ENCODE peak calls at places on chromosomes 1 and 21, in four cellular contexts. One of them, this sample, is unnamed.

GRCh38 chr1:89809556-89809955 is 11.3 kb upstream of the LRRC8D start:
- DNase-seq in K562: no peak
- DNase-seq in esophagus muscularis mucosa: no peak
- DNase-seq in suprapubic skin: no peak
- DNase-seq in this sample: no peak

GRCh38 chr1:67682659-67683197 is 2.3 kb upstream of the GADD45A start:
- DNase-seq in esophagus muscularis mucosa: no peak
- DNase-seq in K562: peak
- DNase-seq in suprapubic skin: no peak
- DNase-seq in this sample: no peak

GRCh38 chr1:64505232-64505943 is 35.5 kb downstream of the CACHD1 start:
- DNase-seq in suprapubic skin: peak
- DNase-seq in esophagus muscularis mucosa: no peak
- DNase-seq in K562: peak
- DNase-seq in this sample: peak

GRCh38 chr21:33951276-33952178 is 35.9 kb upstream of the ATP5PO start:
- DNase-seq in suprapubic skin: no peak
- DNase-seq in esophagus muscularis mucosa: no peak
- DNase-seq in K562: no peak
- DNase-seq in this sample: no peak

GRCh38 chr1:182889997-182890396 is 50.9 kb downstream of the DHX9 start:
- DNase-seq in suprapubic skin: no peak
- DNase-seq in K562: no peak
- DNase-seq in esophagus muscularis mucosa: no peak
- DNase-seq in this sample: no peak

GRCh38 chr1:91026777-91027176 is 4.9 kb upstream of the ZNF644 start:
- DNase-seq in suprapubic skin: no peak
- DNase-seq in esophagus muscularis mucosa: no peak
- DNase-seq in K562: no peak
- DNase-seq in this sample: no peak

GRCh38 chr1:41639332-41639936 is 155.0 kb upstream of the EDN2 start:
- DNase-seq in K562: no peak
- DNase-seq in suprapubic skin: no peak
- DNase-seq in esophagus muscularis mucosa: no peak
- DNase-seq in this sample: no peak

GRCh38 chr1:52552236-52552504 is 722 bp downstream of the TUT4 start:
- DNase-seq in suprapubic skin: peak
- DNase-seq in K562: peak
- DNase-seq in esophagus muscularis mucosa: no peak
- DNase-seq in this sample: peak

GRCh38 chr1:233627376-233627775 is 13.5 kb downstream of the KCNK1 start:
- DNase-seq in K562: peak
- DNase-seq in esophagus muscularis mucosa: no peak
- DNase-seq in suprapubic skin: no peak
- DNase-seq in this sample: no peak

GRCh38 chr1:164702216-164702615 is 143.2 kb downstream of the PBX1 start:
- DNase-seq in K562: no peak
- DNase-seq in suprapubic skin: no peak
- DNase-seq in esophagus muscularis mucosa: no peak
- DNase-seq in this sample: no peak

GRCh38 chr1:1627261-1627841 is 4.6 kb upstream of the MMP23B start:
- DNase-seq in K562: no peak
- DNase-seq in esophagus muscularis mucosa: no peak
- DNase-seq in suprapubic skin: peak
- DNase-seq in this sample: no peak

GRCh38 chr1:2173546-2174347 is 20.8 kb downstream of the FAAP20 start:
- DNase-seq in esophagus muscularis mucosa: no peak
- DNase-seq in K562: no peak
- DNase-seq in suprapubic skin: no peak
- DNase-seq in this sample: peak

GRCh38 chr1:174678657-174679056 is 230.9 kb downstream of the GPR52 start:
- DNase-seq in esophagus muscularis mucosa: no peak
- DNase-seq in suprapubic skin: no peak
- DNase-seq in K562: no peak
- DNase-seq in this sample: no peak

GRCh38 chr1:28917757-28918118 is 3.4 kb downstream of the EPB41 start:
- DNase-seq in K562: no peak
- DNase-seq in esophagus muscularis mucosa: no peak
- DNase-seq in suprapubic skin: no peak
- DNase-seq in this sample: no peak

GRCh38 chr1:28915036-28915895 is 897 bp downstream of the EPB41 start:
- DNase-seq in esophagus muscularis mucosa: peak
- DNase-seq in K562: no peak
- DNase-seq in suprapubic skin: no peak
- DNase-seq in this sample: peak

GRCh38 chr1:28910379-28911125 is 3.8 kb upstream of the EPB41 start:
- DNase-seq in suprapubic skin: no peak
- DNase-seq in esophagus muscularis mucosa: no peak
- DNase-seq in K562: no peak
- DNase-seq in this sample: no peak

GRCh38 chr1:28913786-28914227 is 562 bp upstream of the EPB41 start:
- DNase-seq in suprapubic skin: no peak
- DNase-seq in esophagus muscularis mucosa: no peak
- DNase-seq in K562: no peak
- DNase-seq in this sample: no peak

DNA sequence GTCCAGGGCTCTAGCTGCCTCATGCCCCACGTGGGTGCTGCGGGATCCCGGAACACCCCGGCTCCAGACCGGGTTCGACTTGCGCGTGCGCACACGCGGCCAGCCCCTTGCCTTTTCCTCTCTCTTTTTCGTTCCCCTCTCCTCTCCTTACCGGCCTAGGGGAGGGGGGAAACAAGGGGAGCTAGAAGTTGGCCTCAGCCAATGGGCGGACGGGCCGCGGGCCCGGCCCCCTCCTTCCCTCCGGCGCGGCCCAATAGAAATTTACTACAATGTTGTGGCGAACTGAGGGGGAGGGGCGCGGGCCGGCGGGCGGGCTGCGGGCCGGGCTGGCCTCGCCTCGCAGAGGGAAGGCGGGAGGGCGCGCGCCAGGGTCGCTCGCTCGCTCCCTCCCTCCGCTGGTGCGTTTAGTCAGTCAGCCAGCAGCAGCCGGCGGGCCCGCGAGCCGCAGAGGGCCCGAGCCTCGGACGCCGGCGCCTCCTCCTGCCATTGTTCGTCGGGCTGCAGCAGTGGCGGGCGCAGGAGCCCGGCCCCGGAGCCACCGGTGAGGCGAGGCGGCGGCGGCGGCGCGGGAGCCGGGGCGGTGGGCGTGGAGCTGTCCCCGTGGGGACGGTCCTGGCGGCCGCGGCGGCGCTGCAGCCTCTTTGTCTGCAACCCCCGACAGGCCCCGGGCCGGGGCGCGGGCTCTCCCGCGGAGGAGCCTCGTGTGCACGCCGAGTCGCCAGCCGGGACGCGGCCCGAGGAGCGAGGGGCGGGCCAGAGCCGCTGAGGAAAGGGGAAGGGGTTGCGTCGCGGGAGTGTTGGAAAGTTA is at the start of gene EPB41:
- DNase-seq in K562: peak
- DNase-seq in esophagus muscularis mucosa: peak
- DNase-seq in suprapubic skin: peak
- DNase-seq in this sample: peak
- TF ChIP-seq EP300 in K562: no peak
- TF ChIP-seq EP300 in esophagus muscularis mucosa: no peak
- TF ChIP-seq EP300 in suprapubic skin: no peak
- TF ChIP-seq EP300 in this sample: no peak

GRCh38 chr1:81600878-81601658 is 199.7 kb upstream of the ADGRL2 start:
- DNase-seq in esophagus muscularis mucosa: no peak
- DNase-seq in K562: no peak
- DNase-seq in suprapubic skin: no peak
- DNase-seq in this sample: no peak
- TF ChIP-seq EP300 in esophagus muscularis mucosa: no peak
- TF ChIP-seq EP300 in K562: no peak
- TF ChIP-seq EP300 in suprapubic skin: no peak
- TF ChIP-seq EP300 in this sample: no peak

GRCh38 chr1:26705788-26706237 is 10.0 kb downstream of the ARID1A start:
- DNase-seq in K562: no peak
- DNase-seq in esophagus muscularis mucosa: no peak
- DNase-seq in suprapubic skin: no peak
- DNase-seq in this sample: no peak
- TF ChIP-seq EP300 in K562: no peak
- TF ChIP-seq EP300 in esophagus muscularis mucosa: no peak
- TF ChIP-seq EP300 in suprapubic skin: no peak
- TF ChIP-seq EP300 in this sample: no peak

GRCh38 chr1:155209373-155209721 is 852 bp downstream of the MTX1 start:
- DNase-seq in K562: no peak
- DNase-seq in esophagus muscularis mucosa: no peak
- DNase-seq in suprapubic skin: no peak
- DNase-seq in this sample: no peak

GRCh38 chr1:155208406-155208655 is 164 bp upstream of the MTX1 start:
- DNase-seq in suprapubic skin: no peak
- DNase-seq in K562: no peak
- DNase-seq in esophagus muscularis mucosa: no peak
- DNase-seq in this sample: no peak

GRCh38 chr1:155210304-155210703 is 1.8 kb downstream of the MTX1 start:
- DNase-seq in suprapubic skin: no peak
- DNase-seq in esophagus muscularis mucosa: no peak
- DNase-seq in K562: no peak
- DNase-seq in this sample: no peak

GRCh38 chr1:155207578-155208405 is at the start of gene THBS3:
- DNase-seq in suprapubic skin: no peak
- DNase-seq in esophagus muscularis mucosa: no peak
- DNase-seq in K562: no peak
- DNase-seq in this sample: peak

GRCh38 chr1:155208656-155209372 is at the start of gene MTX1:
- DNase-seq in K562: peak
- DNase-seq in suprapubic skin: peak
- DNase-seq in esophagus muscularis mucosa: peak
- DNase-seq in this sample: peak
- TF ChIP-seq EP300 in K562: peak
- TF ChIP-seq EP300 in suprapubic skin: no peak
- TF ChIP-seq EP300 in esophagus muscularis mucosa: no peak
- TF ChIP-seq EP300 in this sample: peak

GRCh38 chr1:32989160-32989894 is 24.7 kb upstream of the RNF19B start:
- DNase-seq in K562: peak
- DNase-seq in suprapubic skin: peak
- DNase-seq in esophagus muscularis mucosa: peak
- DNase-seq in this sample: peak
- TF ChIP-seq EP300 in K562: peak
- TF ChIP-seq EP300 in suprapubic skin: no peak
- TF ChIP-seq EP300 in esophagus muscularis mucosa: no peak
- TF ChIP-seq EP300 in this sample: no peak

GRCh38 chr1:200658037-200658808 is 11.5 kb downstream of the DDX59 start:
- DNase-seq in K562: no peak
- DNase-seq in esophagus muscularis mucosa: no peak
- DNase-seq in suprapubic skin: no peak
- DNase-seq in this sample: no peak

GRCh38 chr1:200653022-200653462 is 16.7 kb downstream of the DDX59 start:
- DNase-seq in suprapubic skin: no peak
- DNase-seq in K562: no peak
- DNase-seq in esophagus muscularis mucosa: no peak
- DNase-seq in this sample: no peak

GRCh38 chr1:200659269-200659668 is 10.4 kb downstream of the DDX59 start:
- DNase-seq in suprapubic skin: no peak
- DNase-seq in esophagus muscularis mucosa: no peak
- DNase-seq in K562: no peak
- DNase-seq in this sample: no peak

DNA sequence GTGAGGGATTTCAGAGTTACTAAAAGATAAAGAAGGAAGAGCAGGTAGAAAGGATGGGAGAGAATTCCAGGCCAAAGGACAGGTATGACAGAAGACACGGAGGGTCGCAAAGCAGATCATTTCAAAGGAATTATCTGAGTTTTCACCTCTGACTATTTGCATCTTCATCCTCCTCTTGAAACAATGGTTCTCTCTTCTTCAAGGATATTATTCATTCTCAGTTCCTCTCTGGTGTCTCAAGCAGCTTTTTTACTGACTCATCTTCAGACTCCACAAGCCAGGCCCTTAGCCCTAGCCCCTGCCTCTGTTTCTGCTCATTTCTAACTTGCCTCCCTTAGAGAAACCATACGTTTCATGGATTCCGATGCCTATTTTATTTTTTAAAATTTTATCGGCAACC is 15.0 kb downstream of the DDX59 start:
- DNase-seq in K562: no peak
- DNase-seq in esophagus muscularis mucosa: no peak
- DNase-seq in suprapubic skin: no peak
- DNase-seq in this sample: no peak
- TF ChIP-seq EP300 in K562: no peak
- TF ChIP-seq EP300 in esophagus muscularis mucosa: no peak
- TF ChIP-seq EP300 in suprapubic skin: no peak
- TF ChIP-seq EP300 in this sample: no peak

GRCh38 chr1:16718908-16719533 is 21.3 kb upstream of the RNU1-4 start:
- DNase-seq in suprapubic skin: no peak
- DNase-seq in K562: peak
- DNase-seq in esophagus muscularis mucosa: peak
- DNase-seq in this sample: peak

GRCh38 chr1:16719571-16720402 is 20.5 kb upstream of the RNU1-4 start:
- DNase-seq in K562: peak
- DNase-seq in esophagus muscularis mucosa: peak
- DNase-seq in suprapubic skin: no peak
- DNase-seq in this sample: no peak

GRCh38 chr1:16717174-16718108 is 22.9 kb upstream of the RNU1-4 start:
- DNase-seq in K562: peak
- DNase-seq in esophagus muscularis mucosa: peak
- DNase-seq in suprapubic skin: peak
- DNase-seq in this sample: no peak

GRCh38 chr1:16721871-16722641 is 18.3 kb upstream of the RNU1-4 start:
- DNase-seq in K562: peak
- DNase-seq in suprapubic skin: peak
- DNase-seq in esophagus muscularis mucosa: peak
- DNase-seq in this sample: no peak

DNA sequence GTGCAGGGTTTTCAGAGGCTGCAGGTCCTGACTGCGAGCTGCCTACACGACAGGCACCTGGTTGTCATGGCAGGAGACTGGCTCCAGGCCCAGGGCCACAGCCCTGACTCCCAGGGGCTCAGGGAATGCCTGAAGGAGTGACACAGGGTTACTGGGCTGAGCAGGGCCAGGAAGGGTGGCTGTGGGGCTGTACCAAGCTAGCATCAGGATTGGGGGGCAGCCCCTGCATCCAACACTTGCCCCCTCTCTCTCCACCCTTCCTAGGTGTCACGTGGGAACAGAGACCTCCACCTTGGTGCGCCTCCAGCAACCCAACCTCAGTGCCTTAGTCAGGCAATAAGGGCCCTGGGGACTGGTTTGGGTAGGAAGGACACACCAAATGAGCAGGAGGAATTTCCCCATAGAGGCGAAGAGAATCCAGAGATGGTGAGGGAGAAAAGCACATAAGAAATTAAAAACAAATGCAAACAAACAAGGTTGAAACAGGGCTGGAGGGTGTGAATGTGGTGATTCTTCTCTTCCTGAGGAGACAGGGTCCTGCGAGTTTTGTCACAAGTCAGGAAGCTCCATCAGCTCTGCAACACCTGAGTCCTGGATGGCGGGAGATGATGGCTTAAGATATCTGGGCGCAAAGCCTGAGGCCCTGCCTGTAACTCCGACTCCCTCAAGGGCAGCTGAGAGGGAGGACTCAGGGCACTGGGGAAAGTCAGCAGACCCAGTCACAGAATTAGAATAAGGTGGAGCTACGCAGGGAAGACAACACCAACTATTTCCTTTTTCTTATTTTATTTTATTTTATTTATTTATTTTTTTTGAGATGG is 19.7 kb upstream of the RNU1-4 start:
- DNase-seq in esophagus muscularis mucosa: peak
- DNase-seq in K562: peak
- DNase-seq in suprapubic skin: peak
- DNase-seq in this sample: peak
- TF ChIP-seq EP300 in esophagus muscularis mucosa: no peak
- TF ChIP-seq EP300 in K562: no peak
- TF ChIP-seq EP300 in suprapubic skin: no peak
- TF ChIP-seq EP300 in this sample: no peak